ENCODE peak calls at places on chromosomes 5 and 9, in nine cellular contexts. S is lower lobe of right lung; Z is stromal cell of bone marrow; A is MV-4-11; U is GM12865; Q is gastrocnemius medialis; F is activated naive CD4-positive, alpha-beta T cell; P is HTR-8/SVneo; G is caudate nucleus. V is an unnamed sample.

GRCh38 chr9:129109952-129110739 is 447 bp downstream of the CRAT start:
- DNase-seq in A (no peak), U (peak), S (no peak), G (no peak), Q (peak), P (peak), F (no peak), Z (no peak), V (no peak)

GRCh38 chr5:169768416-169768815 is 131.3 kb downstream of the DOCK2 start:
- DNase-seq in P (no peak), G (no peak), A (no peak), S (no peak), Z (no peak), Q (no peak), U (no peak), F (no peak), V (no peak)

GRCh38 chr9:128275198-128276007 is at the start of gene GOLGA2:
- DNase-seq in S (peak), F (no peak), G (no peak), Z (no peak), U (peak), A (no peak), Q (no peak), P (peak), V (no peak)

GRCh38 chr9:18442629-18443491 is 31.1 kb upstream of the ADAMTSL1 start:
- DNase-seq in Q (peak), G (peak), S (peak), Z (peak), U (peak), P (no peak), A (peak), F (no peak), V (no peak)

GRCh38 chr5:167582263-167582662 is 709.2 kb upstream of the WWC1 start:
- DNase-seq in U (no peak), Z (no peak), S (no peak), Q (no peak), G (no peak), A (no peak), P (peak), F (no peak), V (no peak)

GRCh38 chr5:178214160-178214803 is 9.9 kb downstream of the HNRNPAB start:
- DNase-seq in Z (no peak), U (no peak), S (peak), Q (no peak), A (no peak), F (no peak), P (no peak), G (no peak), V (no peak)

GRCh38 chr5:68015933-68016332 is 199.6 kb upstream of the PIK3R1 start:
- DNase-seq in Q (no peak), S (no peak), Z (no peak), A (no peak), F (no peak), U (no peak), P (no peak), G (no peak), V (no peak)

GRCh38 chr9:120464176-120464575 is 115.8 kb downstream of the CDK5RAP2 start:
- DNase-seq in S (no peak), U (no peak), Q (no peak), P (no peak), Z (no peak), G (no peak), F (no peak), A (no peak), V (no peak)

GRCh38 chr9:89954229-89954628 is 349.4 kb downstream of the GADD45G start:
- DNase-seq in S (no peak), Z (no peak), P (no peak), U (no peak), Q (no peak), G (no peak), F (no peak), A (no peak), V (no peak)

GRCh38 chr5:16759147-16759800 is 142.5 kb upstream of the RETREG1 start:
- DNase-seq in S (no peak), A (peak), Z (no peak), F (peak), U (peak), G (no peak), P (no peak), Q (no peak), V (no peak)

GRCh38 chr5:61842840-61843239 is 463.2 kb upstream of the KIF2A start:
- DNase-seq in Z (no peak), U (no peak), P (no peak), Q (no peak), A (no peak), G (no peak), S (no peak), F (no peak), V (no peak)

GRCh38 chr5:78747703-78748359 is 99.3 kb upstream of the LHFPL2 start:
- DNase-seq in P (no peak), Q (no peak), Z (peak), A (no peak), S (no peak), U (no peak), G (no peak), F (no peak), V (peak)

GRCh38 chr9:30036558-30036957 is 2347.9 kb upstream of the ACO1 start:
- DNase-seq in F (no peak), U (no peak), G (no peak), Z (no peak), P (no peak), Q (no peak), S (no peak), A (no peak), V (no peak)

GRCh38 chr9:92728831-92729734 is 35.5 kb downstream of the BICD2 start:
- DNase-seq in A (peak), G (no peak), Z (no peak), P (no peak), U (peak), S (no peak), Q (no peak), F (no peak), V (no peak)

GRCh38 chr5:127766556-127767335 is 63.6 kb downstream of the CCDC192 start:
- DNase-seq in U (no peak), A (no peak), Q (no peak), S (no peak), G (no peak), P (no peak), Z (peak), F (no peak), V (no peak)

V was measured in BJ.